ENCODE peak calls at places on chromosomes 11 and 22, in six cellular contexts. A is body of pancreas, T is astrocyte, I is cardiac muscle cell, N is endodermal cell, M is IMR-90. C is an unnamed sample.
A peak's percentile ranks its signal among the peaks of the same experiment; 100 is the strongest.

GRCh38 chr11:97937501-97937900 is 1083.2 kb upstream of the CNTN5 start:
- DNase-seq in A (no peak), T (peak; percentile 69), I (peak; percentile 46), N (no peak), M (peak; percentile 46), C (no peak)

GRCh38 chr11:118699508-118700220 is 20.2 kb upstream of the TREH start:
- DNase-seq in A (no peak), T (no peak), I (no peak), N (peak; percentile 59), M (no peak), C (no peak)

GRCh38 chr11:66592457-66593302 is at the start of the genes CCDC87 and CCS:
- DNase-seq in A (peak; percentile 99), T (peak; percentile 76), I (peak; percentile 97), N (peak; percentile 98), M (peak; percentile 92), C (peak; percentile 88)

GRCh38 chr22:17734197-17734596 is 40.1 kb downstream of the BID start:
- DNase-seq in A (no peak), T (peak; percentile 47), I (peak; percentile 65), N (peak; percentile 6), M (peak; percentile 87), C (no peak)

GRCh38 chr22:36238348-36239149 is 778 bp downstream of the APOL2 start:
- DNase-seq in A (peak; percentile 35), T (no peak), I (peak; percentile 28), N (no peak), M (no peak), C (no peak)

GRCh38 chr22:40499187-40499753 is 128.9 kb downstream of the SGSM3 start:
- DNase-seq in A (no peak), T (peak; percentile 99), I (peak; percentile 97), N (no peak), M (peak; percentile 99), C (peak; percentile 94)

GRCh38 chr11:87368876-87369480 is 331.2 kb downstream of the TMEM135 start:
- DNase-seq in A (no peak), T (peak; percentile 60), I (peak; percentile 4), N (no peak), M (no peak), C (peak; percentile 90)

GRCh38 chr11:3222941-3223905 is 4.6 kb upstream of the MRGPRG start:
- DNase-seq in A (no peak), T (no peak), I (no peak), N (peak; percentile 40), M (no peak), C (no peak)

GRCh38 chr11:2207773-2208621 is 36.4 kb upstream of the TH start:
- DNase-seq in A (peak; percentile 6), T (no peak), I (no peak), N (no peak), M (no peak), C (no peak)

GRCh38 chr22:49935561-49935960 is 17.1 kb downstream of the CRELD2 start:
- DNase-seq in A (no peak), T (no peak), I (peak; percentile 74), N (no peak), M (no peak), C (no peak)

GRCh38 chr22:31707519-31707918 is 42.4 kb downstream of the PRR14L start:
- DNase-seq in A (no peak), T (no peak), I (no peak), N (no peak), M (no peak), C (no peak)

GRCh38 chr11:116192509-116193206 is 580.1 kb downstream of the BUD13 start:
- DNase-seq in A (no peak), T (no peak), I (no peak), N (peak; percentile 69), M (no peak), C (no peak)
- H3K4me3 ChIP-seq in A (no peak overlapping the region), T (peak overlapping the region; percentile 63), I (peak overlapping the region; percentile 14), N (peak overlapping the region; percentile 79), M (no peak overlapping the region), C (no peak overlapping the region)

GRCh38 chr11:120137611-120138521 is at the start of gene TRIM29:
- DNase-seq in A (peak; percentile 10), T (no peak), I (no peak), N (peak; percentile 60), M (no peak), C (peak; percentile 89)
- H3K27me3 ChIP-seq in A (no peaks in the 10 kb centered on the region), T (peaks cover 18% of the 10 kb centered on the region), I (no peaks in the 10 kb centered on the region), N (peaks cover 27% of the 10 kb centered on the region), M (peaks cover 43% of the 10 kb centered on the region), C (no peaks in the 10 kb centered on the region)

DNA sequence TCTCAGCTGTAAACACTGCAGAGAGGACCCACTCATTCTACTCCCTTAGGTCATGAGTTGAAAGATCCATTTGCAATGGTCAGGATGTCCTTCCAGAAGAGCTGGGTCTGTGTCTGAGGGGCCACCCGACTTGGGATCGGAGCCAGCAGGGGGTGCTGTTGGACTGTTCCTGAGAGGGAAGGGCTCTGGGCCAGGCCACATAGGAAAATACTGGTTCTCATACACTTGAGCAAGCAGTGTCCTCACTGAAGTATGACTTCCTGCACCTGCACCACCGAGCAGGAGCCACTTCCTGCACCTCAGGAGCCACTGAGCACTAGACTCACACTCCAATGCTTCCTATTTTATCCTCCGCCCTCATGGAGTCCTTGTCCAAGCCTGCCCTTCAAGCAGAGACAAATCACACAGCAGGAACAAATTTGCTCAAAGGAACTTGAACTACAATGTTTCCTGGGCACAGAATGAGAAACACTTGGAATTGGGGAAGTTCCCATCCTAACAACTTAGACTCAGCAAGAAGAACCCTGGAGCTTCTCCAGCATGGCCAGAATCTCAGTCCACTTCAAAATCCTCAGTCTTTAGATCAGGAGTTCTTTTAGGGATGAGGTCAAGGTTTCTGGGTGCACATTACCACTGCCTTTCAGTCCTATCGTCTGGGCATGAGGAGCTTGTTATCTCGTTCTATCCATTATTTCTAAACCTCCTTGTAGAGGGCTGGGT is 36.6 kb upstream of the VPREB1 start:
- DNase-seq in A (peak; percentile 45), T (peak; percentile 32), I (peak; percentile 78), N (peak; percentile 94), M (peak; percentile 70), C (peak; percentile 85)
- TF ChIP-seq CTCF in A (peak; percentile 17), T (peak; percentile 78), I (peak; percentile 76), N (peak; percentile 84), M (peak; percentile 79), C (peak; percentile 82)

GRCh38 chr11:61747389-61748285 is 4.8 kb upstream of the MYRF start:
- DNase-seq in A (peak; percentile 87), T (peak; percentile 29), I (peak; percentile 83), N (peak; percentile 95), M (peak; percentile 59), C (peak; percentile 42)
- H3K4me3 ChIP-seq in A (no peak overlapping the region), T (no peak overlapping the region), I (no peak overlapping the region), N (no peak overlapping the region), M (no peak overlapping the region), C (no peak overlapping the region)

GRCh38 chr22:22770280-22770871 is 117.2 kb upstream of the IGLL5 start:
- DNase-seq in A (peak; percentile 64), T (no peak), I (peak; percentile 44), N (peak; percentile 95), M (no peak), C (peak; percentile 22)
- H3K27me3 ChIP-seq in A (no peaks in the 10 kb centered on the region), T (peaks cover 5% of the 10 kb centered on the region), I (no peaks in the 10 kb centered on the region), N (peaks cover 63% of the 10 kb centered on the region), M (peaks cover 13% of the 10 kb centered on the region), C (peaks cover 5% of the 10 kb centered on the region)

GRCh38 chr22:37485714-37486223 is 415 bp downstream of the MFNG start:
- DNase-seq in A (no peak), T (no peak), I (no peak), N (no peak), M (no peak), C (no peak)
- TF ChIP-seq CTCF in A (no peak), T (no peak), I (no peak), N (no peak), M (no peak), C (no peak)

GRCh38 chr11:63918576-63919171 is 1.7 kb upstream of the RCOR2 start:
- DNase-seq in A (no peak), T (no peak), I (peak; percentile 43), N (peak; percentile 81), M (no peak), C (no peak)
- H3K4me3 ChIP-seq in A (no peak overlapping the region), T (no peak overlapping the region), I (peak overlapping the region; percentile 97), N (peak overlapping the region; percentile 17), M (no peak overlapping the region), C (no peak overlapping the region)

GRCh38 chr11:77066229-77067023 is at the start of gene CAPN5:
- DNase-seq in A (peak; percentile 92), T (peak; percentile 80), I (peak; percentile 98), N (peak; percentile 98), M (peak; percentile 92), C (peak; percentile 68)

GRCh38 chr11:77069336-77069968 is 2.7 kb downstream of the CAPN5 start:
- DNase-seq in A (no peak), T (no peak), I (no peak), N (peak; percentile 41), M (no peak), C (no peak)

GRCh38 chr11:77068461-77069335 is 1.9 kb downstream of the CAPN5 start:
- DNase-seq in A (no peak), T (no peak), I (no peak), N (peak; percentile 29), M (no peak), C (no peak)

GRCh38 chr11:77065878-77066228 is 918 bp upstream of the CAPN5 start:
- DNase-seq in A (peak; percentile 26), T (peak; percentile 29), I (peak; percentile 86), N (no peak), M (peak; percentile 59), C (peak; percentile 30)

DNA sequence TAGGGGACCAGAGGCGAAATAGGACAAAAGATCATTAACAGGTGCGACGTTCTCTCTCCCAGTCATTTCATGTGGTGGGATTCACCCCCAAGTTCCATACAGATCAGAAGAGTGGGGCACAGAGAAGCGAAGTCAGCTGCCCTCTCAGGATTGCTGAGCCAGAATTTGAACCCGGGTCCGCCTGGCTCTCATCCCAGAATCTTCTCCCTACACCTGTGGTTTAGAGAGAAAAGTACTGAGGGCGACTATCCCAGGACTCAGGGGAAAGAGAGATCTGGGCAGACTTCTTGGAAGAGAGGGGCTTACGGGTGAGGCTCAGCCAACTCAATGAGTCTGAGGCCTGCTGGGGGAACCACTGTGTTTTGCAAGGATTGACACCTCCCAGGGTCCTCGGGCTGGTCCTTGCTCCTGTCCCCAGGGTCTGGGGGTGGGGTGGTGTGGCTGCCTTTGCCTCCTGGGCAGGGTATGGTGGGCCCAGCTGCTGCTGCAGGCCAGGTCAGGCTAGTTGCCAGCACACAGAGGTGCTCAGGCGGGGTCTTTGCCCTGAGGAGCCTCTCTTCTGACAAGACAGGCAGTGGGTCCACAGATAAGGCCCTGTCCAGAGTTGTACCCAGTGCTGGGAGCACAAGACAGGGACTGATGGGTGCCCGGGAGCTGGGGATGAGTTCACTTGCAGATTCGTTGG is 1.1 kb downstream of the CAPN5 start:
- DNase-seq in A (no peak), T (no peak), I (no peak), N (peak; percentile 49), M (no peak), C (no peak)
- H3K27me3 ChIP-seq in A (no peaks in the 10 kb centered on the region), T (no peaks in the 10 kb centered on the region), I (no peaks in the 10 kb centered on the region), N (no peaks in the 10 kb centered on the region), M (no peaks in the 10 kb centered on the region), C (peaks cover 6% of the 10 kb centered on the region)

C was measured in bronchial epithelial cell.